ENCODE peak calls at places on chromosomes 3 and 15, in eight cellular contexts. O is uterus, R is AG10803, W is Calu3, Z is fibroblast of villous mesenchyme, Q is fibroblast of mammary gland, N is K562, A is lower lobe of right lung. G is an unnamed sample.

GRCh38 chr3:119122350-119122749 is 23.6 kb upstream of the TEX55 start:
- DNase-seq in O (no peak), R (no peak), W (no peak), Z (no peak), Q (no peak), N (no peak), A (no peak), G (no peak)

GRCh38 chr15:58228708-58229107 is 90.5 kb downstream of the AQP9 start:
- DNase-seq in O (no peak), R (peak), W (no peak), Z (peak), Q (peak), N (no peak), A (no peak), G (no peak)

GRCh38 chr15:63478243-63478642 is 26.1 kb upstream of the USP3 start:
- DNase-seq in O (no peak), R (no peak), W (no peak), Z (no peak), Q (no peak), N (no peak), A (no peak), G (no peak)

GRCh38 chr3:12286927-12287726 is 1.7 kb upstream of the PPARG start:
- DNase-seq in O (peak), R (no peak), W (peak), Z (no peak), Q (no peak), N (no peak), A (peak), G (no peak)

GRCh38 chr3:72657666-72658065 is 190.6 kb downstream of the SHQ1 start:
- DNase-seq in O (no peak), R (no peak), W (peak), Z (no peak), Q (no peak), N (no peak), A (no peak), G (no peak)

GRCh38 chr15:96622714-96623113 is 292.2 kb downstream of the NR2F2 start:
- DNase-seq in O (no peak), R (no peak), W (no peak), Z (no peak), Q (no peak), N (no peak), A (no peak), G (no peak)

GRCh38 chr3:150384517-150385212 is 23.4 kb upstream of the TSC22D2 start:
- DNase-seq in O (no peak), R (no peak), W (no peak), Z (peak), Q (peak), N (peak), A (peak), G (no peak)

GRCh38 chr15:53530762-53531161 is 228.7 kb downstream of the WDR72 start:
- DNase-seq in O (no peak), R (no peak), W (no peak), Z (no peak), Q (no peak), N (no peak), A (no peak), G (no peak)

GRCh38 chr3:242986-243706 is 46.6 kb downstream of the CHL1 start:
- DNase-seq in O (no peak), R (peak), W (peak), Z (no peak), Q (peak), N (no peak), A (no peak), G (no peak)

GRCh38 chr3:16600771-16601538 is 4.3 kb downstream of the DAZL start:
- DNase-seq in O (peak), R (peak), W (peak), Z (peak), Q (peak), N (peak), A (peak), G (peak)

GRCh38 chr3:165502707-165503106 is 306.5 kb upstream of the SLITRK3 start:
- DNase-seq in O (no peak), R (no peak), W (no peak), Z (no peak), Q (no peak), N (no peak), A (no peak), G (no peak)

GRCh38 chr3:4574426-4574965 is 81.3 kb downstream of the ITPR1 start:
- DNase-seq in O (no peak), R (no peak), W (no peak), Z (no peak), Q (no peak), N (no peak), A (no peak), G (no peak)

GRCh38 chr3:14848906-14849305 is 30.1 kb downstream of the FGD5 start:
- DNase-seq in O (no peak), R (no peak), W (no peak), Z (no peak), Q (no peak), N (no peak), A (no peak), G (no peak)

GRCh38 chr3:24494616-24495333 is at the start of gene THRB:
- DNase-seq in O (peak), R (peak), W (peak), Z (peak), Q (peak), N (peak), A (peak), G (peak)
- TF ChIP-seq CTCF in O (no peak), R (peak), W (peak), Z (peak), Q (peak), N (no peak), A (peak), G (no peak)

GRCh38 chr3:65439641-65440040 is 599.1 kb downstream of the MAGI1 start:
- DNase-seq in O (peak), R (peak), W (peak), Z (peak), Q (peak), N (peak), A (peak), G (no peak)
- TF ChIP-seq CTCF in O (peak), R (peak), W (peak), Z (peak), Q (peak), N (peak), A (peak), G (no peak)

DNA sequence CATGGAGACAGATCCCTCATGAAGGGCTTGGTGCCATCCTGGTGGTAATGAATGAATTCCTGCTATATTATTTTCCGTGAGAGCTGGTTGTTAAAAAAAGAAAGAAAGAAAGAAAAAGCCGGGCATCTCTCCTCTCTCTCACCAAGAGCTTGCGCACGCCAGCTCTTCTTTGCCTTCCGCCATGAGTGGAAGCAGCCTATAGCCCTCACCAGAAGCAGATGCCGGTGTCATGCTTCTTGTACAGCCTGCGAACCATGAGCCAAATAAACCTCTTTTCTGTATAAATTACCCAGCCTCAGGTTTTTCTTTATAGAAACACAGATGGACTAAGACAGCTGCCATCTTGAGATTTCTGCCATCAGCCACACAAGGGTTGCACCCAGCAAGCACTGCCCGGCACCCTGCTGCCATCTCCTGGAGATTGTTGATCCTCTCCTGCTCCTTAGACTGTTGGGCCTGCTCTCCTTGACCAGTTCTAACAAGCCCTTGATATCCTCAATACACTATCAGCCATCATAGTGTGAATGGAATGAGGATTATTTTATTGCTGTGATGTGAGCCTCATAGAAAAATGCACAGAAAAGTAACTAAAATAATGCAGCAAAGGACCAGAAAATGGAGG is 3.5 kb upstream of the AHSG start:
- DNase-seq in O (no peak), R (peak), W (peak), Z (peak), Q (peak), N (no peak), A (no peak), G (no peak)
- TF ChIP-seq CTCF in O (no peak), R (peak), W (peak), Z (peak), Q (peak), N (peak), A (no peak), G (no peak)

GRCh38 chr3:21888656-21889055 is 137.6 kb upstream of the ZNF385D start:
- DNase-seq in O (no peak), R (no peak), W (no peak), Z (no peak), Q (no peak), N (no peak), A (no peak), G (no peak)
- TF ChIP-seq CTCF in O (no peak), R (no peak), W (no peak), Z (no peak), Q (no peak), N (no peak), A (no peak), G (no peak)